ENCODE peak calls at places on chromosomes 12 and 14, in eight cellular contexts. B, V, R, I, X, G, W and Z are unnamed samples.

GRCh38 chr12:125509195-125509594 is 444.0 kb downstream of the AACS start:
- DNase-seq in W (no peak), G (no peak), B (no peak), X (no peak), V (no peak), I (no peak), R (no peak), Z (no peak)

GRCh38 chr12:89951050-89951693 is 242.5 kb upstream of the ATP2B1 start:
- DNase-seq in W (peak), G (no peak), R (no peak), I (no peak), B (no peak), V (no peak), X (no peak), Z (no peak)

GRCh38 chr14:96584199-96584906 is 82.2 kb downstream of the PAPOLA start:
- DNase-seq in W (peak), I (peak), B (no peak), V (peak), G (no peak), R (no peak), X (no peak), Z (peak)

GRCh38 chr14:69039287-69039628 is 60.2 kb upstream of the ACTN1 start:
- DNase-seq in W (peak), B (no peak), V (no peak), I (no peak), R (no peak), G (no peak), X (no peak), Z (no peak)

GRCh38 chr12:15886372-15887042 is 4.3 kb downstream of the STRAP start:
- DNase-seq in W (no peak), G (no peak), B (no peak), R (no peak), I (no peak), V (no peak), X (no peak), Z (peak)

GRCh38 chr12:93060666-93061413 is 131.7 kb upstream of the EEA1 start:
- DNase-seq in V (no peak), I (no peak), R (no peak), X (no peak), B (no peak), G (no peak), W (peak), Z (no peak)

GRCh38 chr12:131916306-131917138 is 12.6 kb upstream of the PUS1 start:
- DNase-seq in R (no peak), G (no peak), I (no peak), B (no peak), X (no peak), V (no peak), W (no peak), Z (no peak)

GRCh38 chr12:42097971-42098370 is 46.7 kb downstream of the GXYLT1 start:
- DNase-seq in R (no peak), I (no peak), X (no peak), G (no peak), W (no peak), V (no peak), B (no peak), Z (no peak)

GRCh38 chr12:19794116-19794515 is 354.8 kb downstream of the AEBP2 start:
- DNase-seq in G (no peak), V (no peak), B (no peak), I (no peak), X (no peak), R (no peak), W (no peak), Z (no peak)

GRCh38 chr12:80216890-80217559 is 117.7 kb downstream of the OTOGL start:
- DNase-seq in G (no peak), I (no peak), X (no peak), R (no peak), B (no peak), W (no peak), V (no peak), Z (peak)

GRCh38 chr12:97323154-97323553 is 139.4 kb upstream of the RMST start:
- DNase-seq in G (no peak), X (no peak), I (no peak), B (no peak), R (no peak), V (no peak), W (no peak), Z (no peak)

GRCh38 chr14:95875831-95876768 is 532 bp upstream of the TUNAR start:
- DNase-seq in G (no peak), I (peak), V (no peak), W (no peak), X (no peak), R (no peak), B (no peak), Z (peak)

GRCh38 chr12:12559699-12560296 is 2.9 kb downstream of the DUSP16 start:
- DNase-seq in I (no peak), G (no peak), R (no peak), X (no peak), B (no peak), W (no peak), V (no peak), Z (no peak)

GRCh38 chr12:116520801-116521471 is 38.2 kb upstream of the MAP1LC3B2 start:
- DNase-seq in X (no peak), R (no peak), I (no peak), W (peak), G (no peak), B (no peak), V (no peak), Z (no peak)

GRCh38 chr14:22450266-22450665 is 138.8 kb downstream of the DAD1 start:
- DNase-seq in W (no peak), G (no peak), R (no peak), B (no peak), I (no peak), V (no peak), X (no peak), Z (no peak)

GRCh38 chr12:48336564-48336963 is 14.2 kb downstream of the ZNF641 start:
- DNase-seq in I (no peak), R (no peak), W (no peak), V (no peak), X (no peak), G (no peak), B (no peak), Z (no peak)

GRCh38 chr12:122951406-122951805 is 14.9 kb downstream of the ABCB9 start:
- DNase-seq in I (no peak), R (no peak), G (no peak), B (no peak), W (peak), X (no peak), V (no peak), Z (peak)

GRCh38 chr12:5967645-5968415 is 22.8 kb upstream of the ANO2 start:
- DNase-seq in V (no peak), X (no peak), R (no peak), I (no peak), G (no peak), W (no peak), B (no peak), Z (no peak)

GRCh38 chr12:52517888-52518287 is 2.3 kb downstream of the KRT5 start:
- DNase-seq in G (no peak), X (no peak), B (no peak), W (no peak), R (no peak), I (no peak), V (no peak), Z (peak)

GRCh38 chr12:1662761-1663439 is 28.0 kb upstream of the ADIPOR2 start:
- DNase-seq in R (no peak), V (no peak), G (no peak), X (peak), W (peak), B (no peak), I (peak), Z (peak)

GRCh38 chr14:72715910-72716268 is 178.0 kb downstream of the DPF3 start:
- DNase-seq in G (no peak), X (no peak), V (no peak), R (no peak), W (no peak), B (peak), I (no peak), Z (no peak)

GRCh38 chr14:93987376-93987775 is 9.7 kb upstream of the CCDC197 start:
- DNase-seq in R (no peak), W (no peak), X (no peak), G (no peak), I (no peak), B (no peak), V (no peak), Z (no peak)

GRCh38 chr12:127293507-127294310 is 973.3 kb upstream of the TMEM132C start:
- DNase-seq in B (peak), W (peak), G (peak), X (peak), I (peak), R (peak), V (peak), Z (peak)

GRCh38 chr12:57993030-57993429 is 51.7 kb downstream of the ATP23 start:
- DNase-seq in W (no peak), G (no peak), B (no peak), R (no peak), X (no peak), V (no peak), I (no peak), Z (no peak)

GRCh38 chr12:131486831-131487230 is 224.1 kb upstream of the SFSWAP start:
- DNase-seq in I (no peak), W (no peak), X (no peak), B (no peak), R (no peak), G (no peak), V (no peak), Z (no peak)